ENCODE peak calls at places on chromosomes 4 and X, in five cellular contexts. S is HFF-Myc; M is activated T-helper 1 cell treated with anti-CD3 and anti-CD28 coated beads, Interleukin-12 subunit alpha, Interleukin-12 subunit beta, Interleukin-2, Interleukin-4 antibody, amounts not matched to agents 30 ng/mL and 10 ng/mL and 1 ng/mL, durations not matched to agents 14 hours and 24 hours and 36 hours; V is stimulated activated CD8-positive, alpha-beta memory T cell treated with anti-CD3 and anti-CD28 coated beads, Interleukin-2, amount 100 ng/mL, for 48 hours; T is M059J. F is an unnamed sample.
A peak's percentile ranks its signal among the peaks of the same experiment; 100 is the strongest.

GRCh38 chr4:173248690-173249089 is 80.1 kb downstream of the GALNT7 start:
- DNase-seq in M (no peak), S (no peak), T (no peak), V (no peak), F (no peak)

GRCh38 chr4:140095694-140096482 is 58.1 kb downstream of the MAML3 start:
- DNase-seq in T (peak; percentile 96), M (peak; percentile 63), V (peak; percentile 23), S (peak; percentile 78), F (no peak)

GRCh38 chr4:176789955-176790354 is 2.8 kb downstream of the VEGFC start:
- DNase-seq in S (peak; percentile 87), M (no peak), V (no peak), T (peak; percentile 89), F (no peak)

GRCh38 chr4:122914938-122915337 is 7.5 kb downstream of the NUDT6 start:
- DNase-seq in S (no peak), V (no peak), T (peak; percentile 50), M (no peak), F (no peak)

GRCh38 chrX:55144697-55145096 is 55.9 kb downstream of the PAGE2 start:
- DNase-seq in V (no peak), T (no peak), M (no peak), S (no peak), F (no peak)

GRCh38 chr4:108622828-108623227 is 2.5 kb downstream of the RPL34 start:
- DNase-seq in M (no peak), T (no peak), S (no peak), V (no peak), F (no peak)

GRCh38 chrX:2577844-2578444 is 77.2 kb upstream of the DHRSX start:
- DNase-seq in S (no peak), M (no peak), V (no peak), T (no peak), F (no peak)

GRCh38 chr4:137543198-137543597 is 10.9 kb upstream of the PCDH18 start:
- DNase-seq in S (no peak), M (no peak), V (no peak), T (no peak), F (no peak)

GRCh38 chrX:129665916-129666644 is 11.3 kb upstream of the APLN start:
- DNase-seq in M (no peak), V (no peak), S (peak; percentile 43), T (peak; percentile 95), F (no peak)